ENCODE peak calls at places on chromosomes 13 and 19, in nine cellular contexts. Q is mucosa of descending colon, X is cardiac fibroblast, C is esophagus muscularis mucosa, W is brain microvascular endothelial cell, E is A673, O is kidney epithelial cell, K is astrocyte of the cerebellum, R is fibroblast of pulmonary artery. I is an unnamed sample.
A peak's percentile ranks its signal among the peaks of the same experiment; 100 is the strongest.

GRCh38 chr13:46160474-46161066 is 21.4 kb downstream of the LCP1 start:
- DNase-seq in W (peak; percentile 18), K (peak; percentile 57), Q (no peak), C (no peak), X (peak; percentile 79), R (peak; percentile 80), O (peak; percentile 23), E (peak; percentile 91), I (no peak)

GRCh38 chr13:37138917-37139316 is 33.5 kb upstream of the CSNK1A1L start:
- DNase-seq in X (peak; percentile 31), O (no peak), R (no peak), W (no peak), C (no peak), E (no peak), Q (no peak), K (no peak), I (no peak)

GRCh38 chr19:48258350-48258749 is 2.6 kb upstream of the CARD8 start:
- DNase-seq in X (peak; percentile 52), E (peak; percentile 87), Q (no peak), R (peak; percentile 34), K (no peak), W (no peak), O (no peak), C (no peak), I (no peak)

GRCh38 chr19:50803633-50804419 is 13.6 kb downstream of the ACP4 start:
- DNase-seq in E (no peak), X (peak; percentile 16), C (no peak), K (no peak), W (no peak), O (no peak), Q (no peak), R (no peak), I (peak; percentile 39)

GRCh38 chr19:46951236-46951986 is 68.2 kb upstream of the NPAS1 start:
- DNase-seq in Q (peak; percentile 83), C (no peak), E (peak; percentile 42), K (no peak), R (no peak), W (no peak), X (peak; percentile 91), O (peak; percentile 63), I (no peak)

GRCh38 chr19:1503089-1503924 is 9.5 kb downstream of the ADAMTSL5 start:
- DNase-seq in W (peak; percentile 14), E (peak; percentile 84), C (no peak), X (peak; percentile 34), Q (no peak), R (peak; percentile 31), O (no peak), K (no peak), I (peak; percentile 68)

GRCh38 chr13:21458816-21459701 is at the start of gene ZDHHC20:
- DNase-seq in O (peak; percentile 28), K (peak; percentile 39), C (peak; percentile 97), Q (peak; percentile 92), E (peak; percentile 89), W (peak; percentile 63), R (peak; percentile 83), X (peak; percentile 84), I (peak; percentile 87)

GRCh38 chr13:33321686-33322473 is 36.3 kb upstream of the STARD13 start:
- DNase-seq in R (peak; percentile 71), C (no peak), K (no peak), X (peak; percentile 81), Q (no peak), O (no peak), E (no peak), W (no peak), I (no peak)

GRCh38 chr13:66704110-66704509 is 526.0 kb downstream of the PCDH9 start:
- DNase-seq in Q (no peak), W (no peak), E (no peak), X (no peak), C (no peak), R (no peak), K (no peak), O (no peak), I (no peak)

GRCh38 chr19:30049226-30049625 is 107.2 kb downstream of the URI1 start:
- DNase-seq in C (peak; percentile 5), K (no peak), W (no peak), X (no peak), R (no peak), E (no peak), Q (no peak), O (no peak), I (no peak)

GRCh38 chr13:41145136-41145908 is 12.7 kb upstream of the KBTBD6 start:
- DNase-seq in E (no peak), C (no peak), X (peak; percentile 66), K (no peak), Q (no peak), R (peak; percentile 32), O (no peak), W (no peak), I (no peak)

GRCh38 chr19:39935262-39935661 is 828 bp upstream of the FCGBP start:
- DNase-seq in W (no peak), R (no peak), C (no peak), Q (peak; percentile 61), K (no peak), O (no peak), E (no peak), X (no peak), I (no peak)

GRCh38 chr19:19460258-19460731 is 54.8 kb downstream of the GATAD2A start:
- DNase-seq in Q (peak; percentile 59), R (no peak), K (no peak), C (no peak), O (no peak), X (peak; percentile 43), W (no peak), E (no peak), I (peak; percentile 44)

GRCh38 chr13:110301606-110302131 is 5.3 kb downstream of the COL4A1 start:
- DNase-seq in W (peak; percentile 80), O (no peak), X (peak; percentile 85), C (no peak), K (no peak), E (no peak), R (peak; percentile 80), Q (no peak), I (no peak)

GRCh38 chr13:43356566-43356965 is 333.2 kb downstream of the DNAJC15 start:
- DNase-seq in O (no peak), R (no peak), K (no peak), C (no peak), E (no peak), X (peak; percentile 46), Q (no peak), W (no peak), I (no peak)

DNA sequence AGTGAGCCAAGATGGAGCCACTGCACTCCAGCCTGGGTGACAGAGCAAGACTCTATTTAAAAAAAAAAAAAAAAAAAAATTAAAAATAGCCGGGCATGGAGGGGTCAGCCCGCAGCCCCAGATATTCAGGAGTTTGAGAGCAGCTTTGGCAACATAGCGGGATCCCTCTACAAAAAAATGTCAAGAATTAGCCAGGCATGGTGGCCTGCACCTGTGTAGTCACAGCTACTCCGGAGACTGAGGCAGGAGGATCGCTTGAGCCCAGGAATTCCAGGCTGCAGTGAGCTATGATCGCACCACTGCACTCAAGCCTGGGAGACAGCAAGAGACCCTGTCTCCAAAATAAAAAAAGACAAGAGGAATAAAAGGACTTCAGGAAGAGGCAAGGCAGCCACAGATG is 716 bp downstream of the AP1M2 start:
- DNase-seq in W (no peak), X (no peak), E (no peak), Q (no peak), K (no peak), O (no peak), R (no peak), C (no peak), I (no peak)
- H3K4me3 ChIP-seq in W (no peak overlapping the region), X (no peak overlapping the region), E (no peak overlapping the region), Q (peak overlapping the region; percentile 48), K (no peak overlapping the region), O (no peak overlapping the region), R (no peak overlapping the region), C (no peak overlapping the region), I (no peak overlapping the region)

DNA sequence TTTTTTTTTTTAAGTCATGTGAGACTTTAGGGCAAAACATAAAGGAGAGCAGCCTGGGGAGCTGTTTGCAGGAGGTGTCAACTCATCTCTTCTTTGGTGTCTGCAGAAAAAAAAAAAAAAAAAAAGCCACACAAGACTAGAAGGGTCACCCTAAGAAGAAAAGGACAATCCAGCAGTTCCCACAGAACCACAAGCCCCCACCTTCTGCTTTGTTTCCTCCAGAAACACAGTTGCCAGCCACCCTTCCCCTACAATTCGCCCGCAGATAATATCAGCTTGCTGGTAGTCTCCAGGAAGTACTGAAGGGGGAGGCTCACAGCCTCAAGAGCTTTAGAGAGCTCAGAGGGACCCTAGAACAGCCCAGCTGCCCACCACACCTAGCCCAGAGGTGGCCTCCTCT is 22.3 kb upstream of the ZBTB7A start:
- DNase-seq in C (no peak), Q (no peak), R (no peak), O (no peak), W (no peak), K (no peak), E (no peak), X (no peak), I (no peak)
- H3K4me3 ChIP-seq in C (peak overlapping the region; percentile 12), Q (no peak overlapping the region), R (no peak overlapping the region), O (no peak overlapping the region), W (no peak overlapping the region), K (no peak overlapping the region), E (no peak overlapping the region), X (no peak overlapping the region), I (no peak overlapping the region)

DNA sequence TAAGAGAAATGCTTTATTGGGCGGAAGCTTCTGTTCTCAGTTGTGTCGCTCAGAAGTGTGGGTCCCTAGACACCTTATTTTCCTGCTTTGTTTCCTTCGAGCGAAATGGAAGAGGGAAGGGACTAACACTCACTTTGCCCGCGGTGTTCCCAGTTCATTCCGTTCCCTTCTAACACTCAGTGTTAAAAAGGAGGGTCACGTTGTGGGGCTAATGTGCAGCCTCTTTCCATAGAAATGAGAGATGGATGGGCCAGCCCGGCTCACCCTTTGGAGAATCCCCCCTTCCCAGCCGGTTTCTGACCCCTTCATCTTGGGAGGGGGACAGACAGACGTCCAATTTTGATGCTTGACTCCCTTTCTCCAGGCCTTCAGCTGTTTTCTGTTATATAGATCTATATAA is 2.3 kb downstream of the ATP11A start:
- DNase-seq in W (no peak), Q (no peak), O (no peak), X (no peak), R (no peak), K (no peak), C (no peak), E (no peak), I (no peak)
- H3K4me3 ChIP-seq in W (no peak overlapping the region), Q (no peak overlapping the region), O (peak overlapping the region; percentile 81), X (no peak overlapping the region), R (no peak overlapping the region), K (no peak overlapping the region), C (peak overlapping the region; percentile 93), E (no peak overlapping the region), I (peak overlapping the region; percentile 79)

DNA sequence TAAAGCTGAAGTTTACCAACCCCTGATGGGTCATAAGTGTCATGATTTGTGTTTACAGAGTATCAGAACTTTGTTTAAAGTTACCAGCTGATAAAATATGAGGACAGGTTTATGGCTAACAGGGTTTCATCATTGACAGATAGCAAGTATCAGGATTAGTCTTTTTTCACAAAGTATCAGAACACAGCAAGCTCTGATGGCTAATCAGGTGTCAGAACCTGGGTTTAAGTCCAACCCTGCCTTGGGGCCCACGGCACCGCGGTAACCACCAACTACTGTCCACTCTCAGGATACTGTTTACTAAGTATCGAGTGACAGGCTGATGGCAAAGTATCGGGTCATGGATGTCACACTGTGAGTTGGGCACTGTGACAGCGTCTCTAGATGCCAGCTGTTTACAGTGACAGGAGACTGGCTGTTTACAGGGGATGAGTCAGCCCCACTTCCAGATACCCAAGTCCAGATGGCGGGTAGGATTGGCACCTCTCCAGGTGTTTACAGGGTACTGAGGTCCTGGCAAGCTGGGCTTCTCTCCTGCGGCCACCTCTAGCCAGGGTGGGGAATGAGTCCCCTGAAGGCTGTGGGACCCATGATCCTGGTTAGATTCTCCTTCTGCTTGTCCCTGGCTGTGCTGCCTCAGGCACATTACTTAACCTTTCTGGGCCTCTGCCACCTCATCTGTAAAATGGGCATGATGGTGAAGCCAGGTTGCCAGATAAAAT is 21.8 kb downstream of the ARRDC2 start:
- DNase-seq in W (no peak), K (no peak), E (peak; percentile 62), R (peak; percentile 36), C (no peak), Q (peak; percentile 62), X (peak; percentile 57), O (no peak), I (no peak)
- H3K4me3 ChIP-seq in W (no peak overlapping the region), K (no peak overlapping the region), E (no peak overlapping the region), R (no peak overlapping the region), C (no peak overlapping the region), Q (no peak overlapping the region), X (no peak overlapping the region), O (no peak overlapping the region), I (no peak overlapping the region)